ENCODE peak calls at places on chromosomes 12 and 14, in ten cellular contexts. W, M, C, Z, T, V, D, J, Q and S are unnamed samples.

GRCh38 chr12:22518067-22518719 is 26.1 kb downstream of the C2CD5 start:
- DNase-seq in W (no peak), M (no peak), C (no peak), Z (no peak), T (no peak), V (no peak), D (no peak), J (peak; percentile 84), Q (no peak), S (no peak)

GRCh38 chr12:130007771-130008170 is 103.9 kb upstream of the TMEM132D start:
- DNase-seq in W (no peak), M (no peak), C (no peak), Z (no peak), T (no peak), V (no peak), D (peak; percentile 69), J (no peak), Q (no peak), S (no peak)

GRCh38 chr14:58098507-58098906 is 53.5 kb downstream of the ARMH4 start:
- DNase-seq in W (no peak), M (no peak), C (no peak), Z (no peak), T (no peak), V (no peak), D (no peak), J (peak; percentile 51), Q (peak; percentile 10), S (no peak)

GRCh38 chr14:56299306-56299984 is 181.2 kb downstream of the PELI2 start:
- DNase-seq in W (no peak), M (no peak), C (no peak), Z (no peak), T (no peak), V (no peak), D (no peak), J (no peak), Q (no peak), S (no peak)

GRCh38 chr14:31294736-31295398 is 87.3 kb upstream of the HECTD1 start:
- DNase-seq in W (no peak), M (no peak), C (no peak), Z (no peak), T (no peak), V (no peak), D (no peak), J (no peak), Q (no peak), S (no peak)

GRCh38 chr14:49052516-49052915 is 533.7 kb downstream of the RPS29 start:
- DNase-seq in W (no peak), M (no peak), C (no peak), Z (no peak), T (no peak), V (no peak), D (no peak), J (no peak), Q (no peak), S (no peak)

GRCh38 chr12:122856999-122857671 is 21.9 kb downstream of the HIP1R start:
- DNase-seq in W (no peak), M (peak; percentile 59), C (no peak), Z (no peak), T (no peak), V (no peak), D (no peak), J (no peak), Q (no peak), S (no peak)

GRCh38 chr12:116603516-116603915 is 44.3 kb downstream of the MAP1LC3B2 start:
- DNase-seq in W (no peak), M (no peak), C (no peak), Z (no peak), T (no peak), V (no peak), D (no peak), J (no peak), Q (no peak), S (no peak)

GRCh38 chr12:42094277-42094676 is 50.4 kb downstream of the GXYLT1 start:
- DNase-seq in W (no peak), M (no peak), C (no peak), Z (no peak), T (no peak), V (no peak), D (no peak), J (no peak), Q (no peak), S (no peak)

DNA sequence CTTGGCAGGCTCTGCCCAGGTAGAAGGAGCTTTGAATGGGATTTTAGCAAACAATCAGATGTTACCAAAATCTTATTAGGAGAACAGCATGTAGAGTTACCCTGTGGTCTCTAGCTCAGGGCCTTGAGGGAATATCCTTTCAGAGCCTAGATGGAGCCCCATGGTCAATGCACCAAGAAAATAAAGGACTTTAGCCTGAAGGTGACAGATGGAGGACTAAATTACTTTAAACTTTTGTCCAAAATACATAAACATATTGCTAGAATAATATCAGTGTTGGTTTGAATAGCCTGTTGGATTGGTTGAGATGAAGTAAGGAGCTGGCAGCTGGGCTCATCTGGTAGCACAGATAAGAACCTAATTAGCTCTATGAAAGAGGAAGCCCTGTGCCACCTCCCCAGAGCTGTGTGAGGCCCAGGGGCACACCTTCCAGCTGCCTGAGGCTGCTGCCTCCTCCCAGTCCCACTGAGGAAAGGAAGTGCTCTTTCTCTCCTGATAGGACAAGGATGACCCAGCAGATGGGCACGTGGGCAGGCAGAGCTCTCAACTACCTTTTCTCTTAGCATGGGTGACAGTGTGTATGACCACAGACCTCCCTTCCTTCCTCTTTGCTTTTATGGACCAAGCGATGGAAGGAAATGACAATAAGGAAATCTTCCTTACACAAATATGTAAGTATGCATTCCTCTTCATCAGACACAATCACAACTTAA is 127.4 kb upstream of the AMIGO2 start:
- DNase-seq in W (no peak), M (no peak), C (no peak), Z (no peak), T (no peak), V (peak; percentile 40), D (no peak), J (no peak), Q (peak; percentile 57), S (no peak)
- TF ChIP-seq EP300 in W (no peak), M (no peak), C (no peak), Z (no peak), T (no peak), V (no peak), D (no peak), J (no peak), Q (no peak), S (no peak)

GRCh38 chr14:32372154-32372553 is 43.1 kb downstream of the AKAP6 start:
- DNase-seq in W (no peak), M (no peak), C (no peak), Z (no peak), T (no peak), V (no peak), D (no peak), J (no peak), Q (no peak), S (no peak)
- TF ChIP-seq EP300 in W (no peak), M (no peak), C (no peak), Z (no peak), T (no peak), V (no peak), D (no peak), J (no peak), Q (no peak), S (no peak)

GRCh38 chr12:91594715-91595114 is 412.1 kb upstream of the DCN start:
- DNase-seq in W (no peak), M (no peak), C (no peak), Z (no peak), T (no peak), V (no peak), D (no peak), J (no peak), Q (no peak), S (no peak)

GRCh38 chr12:91588874-91589454 is 406.3 kb upstream of the DCN start:
- DNase-seq in W (no peak), M (no peak), C (no peak), Z (no peak), T (no peak), V (no peak), D (no peak), J (no peak), Q (no peak), S (no peak)

DNA sequence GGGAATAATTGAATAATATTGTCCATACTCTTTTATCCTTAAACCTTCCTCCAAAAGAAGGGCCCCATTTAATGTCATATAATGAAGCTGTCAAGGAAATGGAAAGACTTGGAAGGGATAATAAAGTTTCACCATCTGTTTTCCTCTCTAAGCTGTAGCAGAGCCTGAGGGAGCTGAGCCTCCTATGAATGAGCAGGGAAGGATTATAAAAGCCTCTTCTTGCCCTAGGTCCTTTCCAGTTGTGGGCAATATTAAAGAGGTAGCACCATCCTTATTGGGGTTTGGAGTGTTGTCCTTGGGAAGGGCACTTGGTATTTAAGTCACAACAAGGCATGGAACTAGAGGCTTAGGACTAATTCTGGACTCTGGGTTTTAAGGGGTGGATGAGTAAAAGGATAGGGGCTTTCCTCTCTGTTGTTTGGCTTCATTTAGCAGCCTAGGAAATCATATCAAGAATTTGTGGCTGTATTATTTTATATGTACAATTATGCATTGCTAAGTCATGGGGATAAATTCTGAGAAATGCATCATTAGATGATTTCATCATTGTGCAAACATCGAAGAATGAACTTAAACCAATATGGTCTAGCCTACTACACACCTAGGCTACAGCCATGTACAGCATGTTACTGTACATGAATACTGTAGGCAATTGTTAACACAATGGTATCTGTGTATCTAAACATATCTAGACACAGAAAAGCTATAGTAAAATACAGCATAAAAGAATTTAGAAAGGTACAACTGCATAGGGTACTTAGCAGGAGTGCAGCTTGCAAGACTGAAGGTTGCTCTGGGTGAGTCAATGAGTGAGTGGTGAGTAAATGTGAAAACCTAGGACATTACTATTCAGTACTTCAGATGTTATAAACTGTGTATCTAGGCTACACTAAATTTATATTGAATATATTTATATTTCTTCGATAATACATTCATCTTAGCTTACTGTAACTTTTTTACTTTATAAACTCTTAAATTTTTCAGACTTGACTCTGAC is 408.7 kb upstream of the DCN start:
- DNase-seq in W (no peak), M (no peak), C (no peak), Z (no peak), T (no peak), V (no peak), D (no peak), J (no peak), Q (no peak), S (no peak)
- TF ChIP-seq EP300 in W (no peak), M (no peak), C (no peak), Z (no peak), T (no peak), V (no peak), D (no peak), J (no peak), Q (no peak), S (no peak)

GRCh38 chr12:109388167-109388563 is 40.5 kb downstream of the MYO1H start:
- DNase-seq in W (no peak), M (no peak), C (no peak), Z (no peak), T (no peak), V (no peak), D (no peak), J (no peak), Q (no peak), S (no peak)

GRCh38 chr12:109394891-109395290 is 47.2 kb downstream of the MYO1H start:
- DNase-seq in W (no peak), M (no peak), C (no peak), Z (no peak), T (no peak), V (no peak), D (no peak), J (no peak), Q (no peak), S (no peak)

GRCh38 chr12:109389146-109389545 is 41.4 kb downstream of the MYO1H start:
- DNase-seq in W (peak; percentile 20), M (peak; percentile 16), C (no peak), Z (no peak), T (no peak), V (no peak), D (no peak), J (no peak), Q (no peak), S (no peak)

GRCh38 chr12:109393437-109394345 is 46.0 kb downstream of the MYO1H start:
- DNase-seq in W (peak; percentile 80), M (peak; percentile 35), C (peak; percentile 35), Z (peak; percentile 68), T (no peak), V (no peak), D (no peak), J (peak; percentile 48), Q (peak; percentile 46), S (peak; percentile 43)
- TF ChIP-seq EP300 in W (no peak), M (no peak), C (no peak), Z (no peak), T (no peak), V (no peak), D (no peak), J (no peak), Q (no peak), S (no peak)